ENCODE peak calls at places on chromosomes 3 and 15, in eight cellular contexts. Q, W, X, B, E, M, H and I are unnamed samples.

GRCh38 chr3:111545349-111545748 is 3.4 kb downstream of the CD96 start:
- DNase-seq in B (no peak), X (no peak), Q (no peak), H (no peak), M (no peak), W (no peak), E (no peak), I (no peak)

GRCh38 chr3:195582947-195583346 is 793 bp downstream of the APOD start:
- DNase-seq in E (no peak), Q (no peak), H (no peak), W (no peak), B (no peak), X (no peak), M (no peak), I (no peak)

GRCh38 chr15:45522931-45523331 is 376 bp upstream of the SLC30A4 start:
- DNase-seq in M (no peak), X (no peak), B (peak), Q (no peak), H (no peak), E (no peak), W (no peak), I (peak)

GRCh38 chr3:179233043-179233442 is 17.9 kb downstream of the KCNMB3 start:
- DNase-seq in E (no peak), M (no peak), B (no peak), Q (no peak), X (no peak), W (no peak), H (no peak), I (no peak)

GRCh38 chr3:27677554-27677953 is 44.6 kb downstream of the EOMES start:
- DNase-seq in H (no peak), W (no peak), E (no peak), M (no peak), B (peak), Q (peak), X (no peak), I (no peak)

GRCh38 chr3:115381931-115382330 is 234.8 kb upstream of the ZBTB20 start:
- DNase-seq in Q (no peak), M (no peak), X (no peak), W (no peak), H (no peak), E (no peak), B (no peak), I (no peak)

GRCh38 chr15:62426387-62426956 is 261.4 kb upstream of the C2CD4B start:
- DNase-seq in Q (no peak), B (no peak), M (no peak), W (no peak), X (no peak), E (no peak), H (no peak), I (no peak)

GRCh38 chr3:13484861-13485590 is 4.9 kb downstream of the HDAC11 start:
- DNase-seq in E (peak), H (peak), M (peak), B (peak), Q (no peak), W (no peak), X (peak), I (no peak)

GRCh38 chr15:59437777-59438574 is at the start of gene FAM81A:
- DNase-seq in H (peak), Q (peak), M (peak), E (peak), X (peak), W (peak), B (peak), I (peak)

GRCh38 chr3:58998476-58999117 is 51.2 kb downstream of the CFAP20DC start:
- DNase-seq in B (peak), W (no peak), H (no peak), M (no peak), E (no peak), X (no peak), Q (peak), I (no peak)

GRCh38 chr3:178255315-178255714 is 280.9 kb upstream of the KCNMB2 start:
- DNase-seq in M (no peak), Q (no peak), W (no peak), E (no peak), H (no peak), B (no peak), X (no peak), I (no peak)

GRCh38 chr3:191373327-191373726 is 43.0 kb upstream of the UTS2B start:
- DNase-seq in H (no peak), B (no peak), E (no peak), W (no peak), Q (no peak), X (no peak), M (no peak), I (no peak)

GRCh38 chr3:184523825-184524615 is 37.6 kb upstream of the EPHB3 start:
- DNase-seq in W (no peak), X (no peak), Q (no peak), M (no peak), E (no peak), H (no peak), B (peak), I (peak)

GRCh38 chr3:172135766-172136729 is 96.7 kb downstream of the FNDC3B start:
- DNase-seq in H (no peak), E (no peak), B (peak), X (no peak), W (no peak), M (no peak), Q (peak), I (no peak)

DNA sequence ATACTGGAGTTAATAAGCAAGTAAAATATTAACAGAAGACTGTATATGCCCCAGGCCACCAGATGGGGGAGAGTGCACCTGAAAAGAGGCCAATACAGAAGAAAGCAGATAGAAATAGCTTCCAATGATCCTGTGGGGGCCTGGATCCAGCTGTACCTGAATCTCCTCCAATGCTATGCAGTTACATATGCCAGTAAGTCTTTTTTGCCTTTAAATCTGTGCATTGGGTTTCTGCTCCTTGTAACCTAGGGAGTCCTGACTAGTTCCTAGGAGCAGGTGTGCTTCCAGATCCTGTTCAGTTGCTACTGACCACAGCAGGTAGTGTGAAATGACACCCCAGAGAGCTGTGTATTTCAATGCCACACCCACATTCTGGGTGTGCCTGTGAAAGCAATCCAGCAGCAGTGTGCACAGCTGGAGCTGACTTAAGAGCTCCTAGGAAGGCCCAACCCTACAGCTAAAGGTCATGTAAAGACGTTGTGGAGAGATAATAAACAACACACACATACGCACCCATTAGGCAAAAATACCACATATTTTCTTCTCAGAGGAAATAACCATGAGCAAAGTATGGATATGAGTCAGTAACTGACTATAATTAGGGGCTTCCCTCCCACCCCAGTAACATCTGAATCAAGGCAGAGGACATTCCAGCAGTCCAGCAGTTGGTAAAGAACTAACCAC is 62.2 kb upstream of the AKAP13 start:
- DNase-seq in B (peak), X (peak), Q (peak), H (no peak), M (no peak), E (no peak), W (no peak), I (no peak)
- TF ChIP-seq CTCF in B (peak), X (no peak), Q (peak), H (no peak), M (no peak), E (no peak), W (no peak), I (peak)

GRCh38 chr3:39541917-39542329 is 74.4 kb downstream of the MOBP start:
- DNase-seq in Q (no peak), X (no peak), W (no peak), M (no peak), E (no peak), B (no peak), H (no peak), I (no peak)
- TF ChIP-seq CTCF in Q (peak), X (no peak), W (no peak), M (peak), E (peak), B (peak), H (peak), I (peak)

GRCh38 chr15:64673866-64674265 is 101.5 kb downstream of the RBPMS2 start:
- DNase-seq in X (no peak), B (no peak), M (no peak), Q (no peak), W (no peak), H (no peak), E (no peak), I (no peak)
- TF ChIP-seq CTCF in X (no peak), B (no peak), M (no peak), Q (no peak), W (no peak), H (no peak), E (no peak), I (no peak)

GRCh38 chr15:37823601-37824275 is 110.7 kb upstream of the TMCO5A start:
- DNase-seq in X (no peak), W (no peak), B (no peak), Q (no peak), M (no peak), E (no peak), H (no peak), I (no peak)
- TF ChIP-seq CTCF in X (no peak), W (no peak), B (no peak), Q (no peak), M (no peak), E (no peak), H (no peak), I (no peak)

GRCh38 chr3:188673509-188674239 is 498.1 kb upstream of the TPRG1 start:
- DNase-seq in X (no peak), W (no peak), B (peak), H (no peak), Q (peak), M (no peak), E (no peak), I (no peak)
- TF ChIP-seq CTCF in X (no peak), W (no peak), B (no peak), H (no peak), Q (no peak), M (no peak), E (no peak), I (no peak)